ENCODE peak calls at places on chromosomes 11 and 22, in six cellular contexts. T, M, U, R, Y and E are unnamed samples.

GRCh38 chr11:111387318-111387863 is 8.3 kb upstream of the POU2AF1 start:
- DNase-seq in T (no peak), M (peak; percentile 14), U (no peak), R (no peak), Y (no peak), E (no peak)

GRCh38 chr11:64051297-64051696 is 15.6 kb downstream of the FLRT1 start:
- DNase-seq in T (no peak), M (no peak), U (no peak), R (no peak), Y (no peak), E (no peak)

GRCh38 chr22:50444663-50445062 is 30.2 kb downstream of the SBF1 start:
- DNase-seq in T (peak; percentile 44), M (no peak), U (peak; percentile 65), R (peak; percentile 89), Y (no peak), E (no peak)

GRCh38 chr11:9760180-9760550 is 96.3 kb downstream of the SWAP70 start:
- DNase-seq in T (no peak), M (peak; percentile 63), U (peak; percentile 93), R (peak; percentile 97), Y (no peak), E (peak; percentile 51)

GRCh38 chr11:11534981-11535380 is 86.8 kb downstream of the GALNT18 start:
- DNase-seq in T (no peak), M (no peak), U (peak; percentile 3), R (peak; percentile 4), Y (no peak), E (no peak)

GRCh38 chr11:76902121-76903014 is 41.6 kb downstream of the ACER3 start:
- DNase-seq in T (no peak), M (no peak), U (no peak), R (no peak), Y (no peak), E (no peak)

GRCh38 chr11:60810151-60810550 is 25.0 kb downstream of the MS4A10 start:
- DNase-seq in T (no peak), M (no peak), U (no peak), R (no peak), Y (no peak), E (no peak)

GRCh38 chr11:6992457-6993431 is 27.4 kb downstream of the ZNF214 start:
- DNase-seq in T (peak; percentile 94), M (no peak), U (peak; percentile 89), R (peak; percentile 95), Y (no peak), E (no peak)

GRCh38 chr11:30585067-30585891 is 874 bp downstream of the MPPED2 start:
- DNase-seq in T (no peak), M (no peak), U (no peak), R (no peak), Y (peak; percentile 3), E (no peak)

GRCh38 chr11:66334605-66335442 is 1.4 kb downstream of the RIN1 start:
- DNase-seq in T (no peak), M (no peak), U (no peak), R (no peak), Y (no peak), E (no peak)

GRCh38 chr22:44024288-44024908 is at the start of gene PARVB:
- DNase-seq in T (no peak), M (no peak), U (no peak), R (no peak), Y (no peak), E (no peak)

GRCh38 chr22:25709758-25710157 is 32.2 kb upstream of the MYO18B start:
- DNase-seq in T (no peak), M (no peak), U (no peak), R (no peak), Y (no peak), E (no peak)